ENCODE peak calls at places on chromosomes 7 and 10, in five cellular contexts. Y is T1000, S is spleen, L is lower leg skin, R is HFF-Myc. C is an unnamed sample.

GRCh38 chr10:120702032-120702431 is 149.1 kb upstream of the WDR11 start:
- DNase-seq in Y (no peak), S (no peak), L (no peak), R (no peak), C (no peak)

GRCh38 chr10:132665946-132666732 is 119.8 kb downstream of the NKX6-2 start:
- DNase-seq in Y (peak), R (peak), L (no peak), S (peak), C (no peak)

GRCh38 chr10:133230387-133231195 is 574 bp downstream of the UTF1 start:
- DNase-seq in Y (no peak), R (no peak), S (peak), L (no peak), C (no peak)

GRCh38 chr10:59702347-59702746 is 7.3 kb downstream of the SLC16A9 start:
- DNase-seq in S (no peak), Y (no peak), R (no peak), L (no peak), C (no peak)

GRCh38 chr7:71868797-71869196 is 543.3 kb downstream of the CALN1 start:
- DNase-seq in R (no peak), L (no peak), S (no peak), Y (no peak), C (no peak)

GRCh38 chr7:31488562-31489203 is 25.2 kb upstream of the ITPRID1 start:
- DNase-seq in R (no peak), L (no peak), Y (no peak), S (no peak), C (no peak)

GRCh38 chr10:110684800-110685446 is 40.8 kb downstream of the RBM20 start:
- DNase-seq in R (no peak), L (no peak), Y (no peak), S (no peak), C (no peak)

GRCh38 chr7:155809947-155810606 is 2.2 kb downstream of the SHH start:
- DNase-seq in R (no peak), S (peak), Y (no peak), L (no peak), C (no peak)

GRCh38 chr7:84187813-84188212 is 6.8 kb downstream of the SEMA3A start:
- DNase-seq in S (no peak), L (no peak), R (no peak), Y (no peak), C (no peak)

GRCh38 chr7:113796557-113796956 is 122.3 kb downstream of the PPP1R3A start:
- DNase-seq in Y (no peak), R (peak), S (no peak), L (no peak), C (no peak)

GRCh38 chr7:128737867-128738390 is 1.2 kb upstream of the CALU start:
- DNase-seq in L (no peak), R (peak), S (no peak), Y (no peak), C (no peak)

GRCh38 chr7:92930404-92930803 is 94.0 kb upstream of the CDK6 start:
- DNase-seq in Y (no peak), R (no peak), L (no peak), S (no peak), C (no peak)

GRCh38 chr7:45921699-45922519 is 837 bp upstream of the IGFBP3 start:
- DNase-seq in L (peak), S (no peak), Y (peak), R (peak), C (no peak)

GRCh38 chr7:134870781-134871180 is 91.3 kb downstream of the CALD1 start:
- DNase-seq in L (no peak), R (no peak), S (no peak), Y (no peak), C (no peak)

GRCh38 chr10:107144490-107144889 is 20.0 kb downstream of the SORCS1 start:
- DNase-seq in S (no peak), Y (no peak), R (no peak), L (no peak), C (no peak)

GRCh38 chr7:4163565-4164203 is 518.4 kb upstream of the FOXK1 start:
- DNase-seq in R (no peak), Y (no peak), S (peak), L (no peak), C (no peak)

GRCh38 chr10:77633376-77633775 is 4.2 kb downstream of the KCNMA1 start:
- DNase-seq in R (no peak), S (no peak), Y (peak), L (no peak), C (no peak)

C was measured in natural killer cell.